ENCODE peak calls at places on chromosomes 3 and 15, in ten cellular contexts. F, Z, J, Y, A, G, T, C, M and S are unnamed samples.

GRCh38 chr3:48279926-48280325 is 39.0 kb downstream of the ZNF589 start:
- DNase-seq in F (no peak), Z (no peak), J (no peak), Y (no peak), A (no peak), G (no peak), T (no peak), C (no peak), M (no peak), S (no peak)

GRCh38 chr15:87461621-87462020 is 794.9 kb downstream of the NTRK3 start:
- DNase-seq in F (no peak), Z (no peak), J (no peak), Y (no peak), A (no peak), G (no peak), T (no peak), C (no peak), M (no peak), S (no peak)

GRCh38 chr3:20648294-20648693 is 462.3 kb upstream of the SGO1 start:
- DNase-seq in F (no peak), Z (no peak), J (peak), Y (peak), A (no peak), G (no peak), T (no peak), C (peak), M (no peak), S (peak)

GRCh38 chr15:99347609-99348008 is 96.3 kb downstream of the LRRC28 start:
- DNase-seq in F (no peak), Z (no peak), J (no peak), Y (no peak), A (no peak), G (no peak), T (no peak), C (no peak), M (no peak), S (no peak)

GRCh38 chr3:100603449-100603848 is 6.0 kb upstream of the ADGRG7 start:
- DNase-seq in F (no peak), Z (no peak), J (peak), Y (no peak), A (peak), G (no peak), T (no peak), C (peak), M (no peak), S (no peak)

GRCh38 chr15:31263751-31264533 is 62.7 kb upstream of the KLF13 start:
- DNase-seq in F (peak), Z (no peak), J (peak), Y (no peak), A (peak), G (peak), T (no peak), C (no peak), M (peak), S (peak)

GRCh38 chr3:55426486-55426885 is 60.6 kb downstream of the WNT5A start:
- DNase-seq in F (no peak), Z (no peak), J (no peak), Y (no peak), A (no peak), G (no peak), T (no peak), C (no peak), M (no peak), S (no peak)

GRCh38 chr3:195366200-195366910 is 76.5 kb downstream of the ACAP2 start:
- DNase-seq in F (no peak), Z (no peak), J (no peak), Y (no peak), A (no peak), G (no peak), T (no peak), C (peak), M (no peak), S (no peak)

GRCh38 chr3:165383381-165383780 is 187.2 kb upstream of the SLITRK3 start:
- DNase-seq in F (no peak), Z (no peak), J (no peak), Y (no peak), A (no peak), G (no peak), T (no peak), C (no peak), M (no peak), S (no peak)

GRCh38 chr3:50617911-50618481 is 1.0 kb downstream of the MAPKAPK3 start:
- DNase-seq in F (no peak), Z (no peak), J (no peak), Y (no peak), A (no peak), G (no peak), T (no peak), C (no peak), M (no peak), S (no peak)

GRCh38 chr15:64651573-64652260 is 123.7 kb downstream of the RBPMS2 start:
- DNase-seq in F (no peak), Z (no peak), J (no peak), Y (no peak), A (no peak), G (peak), T (peak), C (no peak), M (no peak), S (no peak)

GRCh38 chr3:86978111-86978528 is 12.8 kb downstream of the VGLL3 start:
- DNase-seq in F (no peak), Z (no peak), J (no peak), Y (no peak), A (no peak), G (no peak), T (no peak), C (peak), M (no peak), S (no peak)

GRCh38 chr15:72784233-72784876 is 797 bp upstream of the ADPGK start:
- DNase-seq in F (peak), Z (no peak), J (peak), Y (peak), A (peak), G (peak), T (peak), C (peak), M (peak), S (peak)

GRCh38 chr3:140627756-140628155 is 50.1 kb upstream of the TRIM42 start:
- DNase-seq in F (no peak), Z (no peak), J (no peak), Y (no peak), A (no peak), G (no peak), T (no peak), C (no peak), M (no peak), S (no peak)

GRCh38 chr3:178245385-178245778 is 290.9 kb upstream of the KCNMB2 start:
- DNase-seq in F (no peak), Z (no peak), J (no peak), Y (no peak), A (no peak), G (no peak), T (no peak), C (no peak), M (no peak), S (no peak)

GRCh38 chr15:47288794-47289193 is 428.5 kb upstream of the SEMA6D start:
- DNase-seq in F (no peak), Z (no peak), J (no peak), Y (no peak), A (no peak), G (no peak), T (no peak), C (no peak), M (no peak), S (no peak)

GRCh38 chr15:92629276-92629974 is 26.1 kb downstream of the FAM174B start:
- DNase-seq in F (no peak), Z (no peak), J (no peak), Y (no peak), A (no peak), G (no peak), T (no peak), C (no peak), M (no peak), S (no peak)

GRCh38 chr3:49630784-49631183 is 43.4 kb upstream of the APEH start:
- DNase-seq in F (no peak), Z (no peak), J (no peak), Y (no peak), A (no peak), G (no peak), T (no peak), C (no peak), M (no peak), S (no peak)

GRCh38 chr3:29275309-29275708 is 5.6 kb upstream of the RBMS3 start:
- DNase-seq in F (no peak), Z (no peak), J (no peak), Y (no peak), A (no peak), G (no peak), T (no peak), C (peak), M (no peak), S (no peak)

GRCh38 chr15:81280696-81281095 is 43.2 kb downstream of the STARD5 start:
- DNase-seq in F (no peak), Z (no peak), J (no peak), Y (no peak), A (no peak), G (no peak), T (no peak), C (no peak), M (no peak), S (no peak)

GRCh38 chr3:32780735-32781210 is 37.0 kb upstream of the TRIM71 start:
- DNase-seq in F (no peak), Z (peak), J (peak), Y (no peak), A (peak), G (no peak), T (peak), C (peak), M (no peak), S (peak)